ENCODE peak calls at places on chromosomes 6 and 20, in six cellular contexts. V is activated CD4-positive, alpha-beta T cell treated with anti-CD3 and anti-CD28 coated beads for 48 hours; D is neural crest cell; M is AG10803; Q is endothelial cell; X is activated T-helper 2 cell treated with anti-CD3 and anti-CD28 coated beads, Interferon-gamma antibody, Interleukin-2, Interleukin-4, amounts not matched to agents 10 μg/mL and 5 μg/mL and 100 μg/mL, durations not matched to agents 14 hours and 24 hours and 36 hours. R is an unnamed sample.

GRCh38 chr6:2103644-2104523 is 141.5 kb downstream of the GMDS start:
- DNase-seq in V (no peak), D (no peak), M (peak; percentile 54), Q (no peak), X (no peak), R (no peak)

GRCh38 chr6:43978473-43979360 is 148.5 kb downstream of the MRPL14 start:
- DNase-seq in V (no peak), D (no peak), M (peak; percentile 48), Q (no peak), X (no peak), R (no peak)

GRCh38 chr20:55057779-55058415 is 582.5 kb downstream of the DOK5 start:
- DNase-seq in V (no peak), D (no peak), M (no peak), Q (no peak), X (no peak), R (no peak)

GRCh38 chr6:112802154-112802553 is 455.0 kb downstream of the RFPL4B start:
- DNase-seq in V (no peak), D (no peak), M (peak; percentile 92), Q (no peak), X (no peak), R (no peak)

GRCh38 chr6:56659721-56660373 is 17.2 kb upstream of the DST start:
- DNase-seq in V (no peak), D (no peak), M (no peak), Q (no peak), X (no peak), R (no peak)

GRCh38 chr6:125041740-125042459 is 79.7 kb downstream of the RNF217 start:
- DNase-seq in V (no peak), D (no peak), M (peak; percentile 31), Q (no peak), X (no peak), R (no peak)

GRCh38 chr6:158744986-158745430 is 74.2 kb downstream of the EZR start:
- DNase-seq in V (no peak), D (no peak), M (no peak), Q (no peak), X (no peak), R (no peak)

GRCh38 chr6:133804263-133804662 is 84.7 kb upstream of the TCF21 start:
- DNase-seq in V (no peak), D (no peak), M (peak; percentile 44), Q (peak; percentile 9), X (no peak), R (no peak)

GRCh38 chr6:48429610-48430009 is 318.6 kb upstream of the PTCHD4 start:
- DNase-seq in V (no peak), D (no peak), M (no peak), Q (no peak), X (no peak), R (no peak)

GRCh38 chr6:108875161-108875555 is 26.9 kb downstream of the ARMC2 start:
- DNase-seq in V (no peak), D (no peak), M (no peak), Q (no peak), X (no peak), R (no peak)

GRCh38 chr6:151289399-151290007 is 49.7 kb downstream of the AKAP12 start:
- DNase-seq in V (no peak), D (no peak), M (no peak), Q (no peak), X (peak; percentile 22), R (no peak)

GRCh38 chr6:153842491-153842890 is 196.5 kb upstream of the OPRM1 start:
- DNase-seq in V (no peak), D (no peak), M (no peak), Q (no peak), X (no peak), R (no peak)

GRCh38 chr6:155315516-155315871 is 1.2 kb upstream of the TFB1M start:
- DNase-seq in V (no peak), D (no peak), M (peak; percentile 5), Q (no peak), X (no peak), R (no peak)

GRCh38 chr20:24917797-24918578 is 31.1 kb upstream of the CST7 start:
- DNase-seq in V (peak; percentile 69), D (peak; percentile 72), M (peak; percentile 65), Q (peak; percentile 75), X (peak; percentile 30), R (peak; percentile 81)